ENCODE peak calls at places on chromosomes 6 and 20, in nine cellular contexts. R is EL, S is NCI-H446, Q is GDM1, Y is foreskin fibroblast, G is fibroblast of lung, X is epithelial cell of prostate, B is anterior cingulate cortex, D is aorta. T is an unnamed sample.

GRCh38 chr6:118618676-118619377 is 32.6 kb downstream of the CEP85L start:
- DNase-seq in B (peak), R (peak), X (no peak), S (peak), Q (peak), Y (peak), G (peak), D (peak), T (peak)

GRCh38 chr6:3616565-3617176 is 134.8 kb downstream of the PXDC1 start:
- DNase-seq in R (no peak), Y (no peak), X (no peak), B (no peak), G (no peak), S (no peak), D (no peak), Q (no peak), T (no peak)

GRCh38 chr6:36028887-36029324 is 1.3 kb downstream of the MAPK14 start:
- DNase-seq in X (peak), R (peak), Q (peak), G (peak), B (peak), D (peak), S (peak), Y (peak), T (peak)

GRCh38 chr20:14997791-14998190 is 660.4 kb upstream of the FLRT3 start:
- DNase-seq in X (peak), Q (no peak), D (no peak), Y (peak), B (no peak), R (peak), G (peak), S (peak), T (no peak)

GRCh38 chr6:12228447-12229146 is 61.6 kb upstream of the EDN1 start:
- DNase-seq in B (no peak), S (no peak), Q (no peak), R (no peak), Y (no peak), X (no peak), G (no peak), D (no peak), T (no peak)

GRCh38 chr6:14117158-14118090 is at the start of gene CD83:
- DNase-seq in B (peak), Y (peak), D (peak), S (peak), X (no peak), G (peak), R (peak), Q (peak), T (no peak)

GRCh38 chr6:35025241-35026188 is 115.6 kb downstream of the TCP11 start:
- DNase-seq in G (no peak), S (no peak), X (no peak), Q (no peak), D (no peak), R (no peak), B (no peak), Y (peak), T (no peak)

GRCh38 chr20:558117-558516 is 14.5 kb upstream of the CSNK2A1 start:
- DNase-seq in D (no peak), S (no peak), Y (no peak), G (no peak), B (no peak), X (no peak), R (no peak), Q (no peak), T (no peak)

GRCh38 chr6:169160855-169161560 is 92.6 kb downstream of the THBS2 start:
- DNase-seq in S (no peak), Y (no peak), G (no peak), B (no peak), R (no peak), D (no peak), Q (no peak), X (no peak), T (no peak)

GRCh38 chr6:77812304-77812703 is 159.5 kb downstream of the MEI4 start:
- DNase-seq in G (no peak), Q (no peak), R (no peak), Y (no peak), B (no peak), X (no peak), S (no peak), D (no peak), T (no peak)

GRCh38 chr6:97110626-97111025 is 172.4 kb downstream of the MMS22L start:
- DNase-seq in S (no peak), R (no peak), Y (no peak), X (no peak), Q (no peak), D (no peak), B (no peak), G (no peak), T (no peak)

GRCh38 chr6:106134906-106135634 is 48.9 kb downstream of the PRDM1 start:
- DNase-seq in B (no peak), S (no peak), X (no peak), G (peak), R (peak), Q (no peak), D (no peak), Y (peak), T (no peak)

GRCh38 chr6:1544603-1545002 is 65.1 kb upstream of the FOXC1 start:
- DNase-seq in Y (no peak), Q (no peak), R (no peak), X (no peak), B (no peak), G (no peak), S (no peak), D (no peak), T (no peak)

GRCh38 chr20:45118028-45118427 is 3.1 kb upstream of the WFDC5 start:
- DNase-seq in D (no peak), B (no peak), X (no peak), R (no peak), Q (no peak), Y (no peak), G (no peak), S (no peak), T (no peak)

GRCh38 chr6:56772737-56773184 is 130.1 kb upstream of the DST start:
- DNase-seq in Y (peak), B (peak), S (peak), Q (no peak), R (peak), X (peak), G (peak), D (peak), T (no peak)

GRCh38 chr6:40845588-40845987 is 193.4 kb downstream of the UNC5CL start:
- DNase-seq in Y (peak), X (no peak), G (peak), S (peak), R (peak), Q (no peak), B (no peak), D (no peak), T (peak)

T was measured in GM12864.